ENCODE peak calls at places on chromosomes 11 and 22, in seven cellular contexts. G, V, R, Z, M, W and I are unnamed samples.

GRCh38 chr11:41256060-41256459 is 203.4 kb downstream of the LRRC4C start:
- DNase-seq in M (no peak), Z (no peak), V (no peak), R (no peak), W (no peak), G (no peak), I (no peak)

GRCh38 chr11:19879309-19880087 is 166.9 kb downstream of the NAV2 start:
- DNase-seq in V (no peak), W (no peak), M (no peak), Z (no peak), R (no peak), G (no peak), I (no peak)

GRCh38 chr11:76772100-76772782 is 10.9 kb upstream of the TSKU start:
- DNase-seq in Z (peak; percentile 64), V (no peak), R (no peak), G (no peak), M (no peak), W (no peak), I (no peak)

GRCh38 chr22:49193348-49193747 is 634.3 kb downstream of the BRD1 start:
- DNase-seq in G (peak; percentile 56), V (no peak), W (no peak), R (no peak), M (no peak), Z (no peak), I (no peak)

GRCh38 chr11:67347964-67348749 is 5.2 kb downstream of the POLD4 start:
- DNase-seq in W (no peak), Z (peak; percentile 76), M (no peak), V (peak; percentile 52), G (no peak), R (no peak), I (no peak)

GRCh38 chr11:67006029-67006884 is 16.7 kb upstream of the SYT12 start:
- DNase-seq in V (no peak), Z (peak; percentile 46), G (no peak), M (no peak), R (no peak), W (peak; percentile 37), I (peak; percentile 89)

GRCh38 chr11:61345954-61346814 is 13.2 kb downstream of the TKFC start:
- DNase-seq in R (no peak), Z (no peak), M (no peak), W (no peak), V (no peak), G (no peak), I (no peak)

GRCh38 chr11:100562102-100562501 is 125.0 kb upstream of the ARHGAP42 start:
- DNase-seq in Z (peak; percentile 92), V (peak; percentile 86), R (peak; percentile 66), W (peak; percentile 53), G (no peak), M (no peak), I (no peak)

GRCh38 chr11:85974126-85974525 is 94.8 kb downstream of the PICALM start:
- DNase-seq in R (no peak), G (no peak), V (no peak), W (no peak), Z (peak; percentile 80), M (no peak), I (no peak)

GRCh38 chr11:130094614-130095013 is 24.9 kb downstream of the APLP2 start:
- DNase-seq in R (no peak), M (no peak), G (no peak), Z (no peak), V (no peak), W (no peak), I (no peak)

GRCh38 chr22:17232406-17232805 is 13.2 kb upstream of the ADA2 start:
- DNase-seq in M (no peak), V (no peak), Z (no peak), R (no peak), W (no peak), G (no peak), I (no peak)

GRCh38 chr22:38479096-38479840 is 11.4 kb downstream of the KDELR3 start:
- DNase-seq in W (no peak), R (no peak), G (no peak), M (no peak), Z (no peak), V (no peak), I (no peak)

GRCh38 chr22:23180893-23181762 is 819 bp downstream of the BCR start:
- DNase-seq in W (no peak), V (no peak), G (peak; percentile 38), Z (no peak), R (no peak), M (no peak), I (peak; percentile 78)

GRCh38 chr11:30107899-30108298 is 91.1 kb upstream of the KCNA4 start:
- DNase-seq in W (no peak), G (no peak), R (no peak), Z (peak; percentile 70), V (peak; percentile 40), M (no peak), I (no peak)

DNA sequence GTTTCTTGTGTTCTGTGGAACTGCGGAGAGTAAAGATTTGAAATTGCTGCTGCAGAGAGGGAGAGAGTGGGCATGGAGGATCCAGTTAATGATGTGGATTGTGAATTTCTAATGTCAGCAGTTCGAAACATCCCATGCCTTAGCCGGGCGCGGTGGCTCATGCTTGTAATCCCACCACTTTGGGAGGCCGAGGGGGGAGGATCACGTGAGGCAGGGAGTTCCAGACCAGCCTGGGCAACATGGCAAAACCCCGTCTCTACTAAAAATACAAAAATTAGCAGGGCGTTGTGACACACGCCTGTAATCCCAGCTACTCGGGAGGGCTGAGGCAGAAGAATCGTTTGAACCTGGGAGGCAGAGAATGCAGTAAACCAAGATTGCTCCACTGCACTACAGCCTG is 1.1 kb upstream of the CAVIN3 start:
- DNase-seq in W (no peak), M (no peak), Z (no peak), G (no peak), V (no peak), R (no peak), I (no peak)
- H3K4me3 ChIP-seq in W (no peak overlapping the region), M (peak overlapping the region; percentile 79), Z (no peak overlapping the region), G (no peak overlapping the region), V (peak overlapping the region; percentile 88), R (peak overlapping the region; percentile 78), I (peak overlapping the region; percentile 86)

DNA sequence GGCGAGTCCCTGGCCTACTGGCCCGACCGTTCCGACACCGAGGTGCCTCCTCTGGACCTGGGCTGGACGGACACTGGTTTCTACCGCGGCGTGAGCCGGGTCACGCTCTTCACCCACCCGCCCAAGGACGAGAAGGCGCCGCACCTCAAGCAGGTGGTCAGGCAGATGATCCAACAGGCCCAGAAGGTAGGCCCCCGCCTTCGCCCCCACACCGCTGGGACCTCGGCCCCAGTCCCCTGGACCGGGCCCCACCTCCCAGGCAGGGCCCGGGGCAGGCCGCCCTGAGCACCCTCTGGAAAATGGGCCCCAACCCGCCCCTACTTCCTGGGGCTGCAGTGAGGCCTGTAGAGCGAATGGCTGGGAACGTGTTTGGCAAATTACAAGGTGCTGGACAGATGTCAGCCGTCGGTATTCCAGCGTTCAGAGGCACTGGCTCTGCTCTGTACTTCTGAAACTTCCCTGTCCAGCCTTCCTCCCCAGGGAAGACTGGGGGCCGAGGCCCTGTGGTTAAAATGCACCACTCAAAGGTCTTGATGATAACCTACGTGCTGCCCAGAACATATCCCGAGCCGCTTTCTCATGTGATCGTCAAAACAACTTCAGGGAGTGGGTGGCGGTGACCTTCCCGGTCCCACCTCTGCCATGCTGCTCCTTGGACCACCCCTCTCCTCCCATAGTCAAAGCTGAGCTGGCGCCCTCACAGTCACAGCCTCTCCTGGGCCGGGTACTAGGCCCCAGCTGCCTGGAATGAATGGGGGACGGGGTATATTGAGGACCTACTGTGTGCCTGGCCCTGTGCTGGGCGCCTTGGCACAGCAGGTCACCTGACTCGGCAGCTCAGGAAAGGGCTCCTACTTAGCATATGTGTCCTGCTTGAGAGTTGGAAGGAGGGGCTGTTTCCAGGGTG is 845 bp downstream of the FAM83F start:
- DNase-seq in W (no peak), R (no peak), M (no peak), V (no peak), G (no peak), Z (no peak), I (peak; percentile 68)
- H3K4me3 ChIP-seq in W (peak overlapping the region; percentile 61), R (no peak overlapping the region), M (peak overlapping the region; percentile 40), V (no peak overlapping the region), G (peak overlapping the region; percentile 34), Z (no peak overlapping the region), I (peak overlapping the region; percentile 75)

DNA sequence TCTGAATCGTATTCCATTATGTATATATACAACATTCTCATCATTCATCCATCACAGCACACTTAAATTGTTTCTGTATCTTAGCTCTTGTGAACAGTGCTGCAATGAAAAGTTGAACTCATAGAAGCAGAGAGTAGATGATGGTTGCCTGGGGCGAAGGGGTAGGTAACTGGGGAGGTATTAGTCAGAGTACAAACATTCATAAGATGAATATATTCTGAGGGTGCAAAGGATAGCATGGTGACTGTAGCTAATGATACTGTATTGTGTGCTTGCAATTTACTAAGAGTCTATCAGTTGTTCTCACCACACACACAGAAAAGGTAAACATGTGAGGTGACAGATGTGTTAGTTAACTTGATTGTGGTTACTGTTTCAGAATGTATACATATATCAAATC is 12.6 kb upstream of the RFPL2 start:
- DNase-seq in G (no peak), V (no peak), Z (no peak), M (no peak), R (no peak), W (no peak), I (no peak)
- H3K4me3 ChIP-seq in G (no peak overlapping the region), V (no peak overlapping the region), Z (no peak overlapping the region), M (no peak overlapping the region), R (no peak overlapping the region), W (no peak overlapping the region), I (no peak overlapping the region)

GRCh38 chr11:27352781-27353180 is 10.2 kb downstream of the CCDC34 start:
- DNase-seq in M (no peak), R (no peak), Z (no peak), V (no peak), W (no peak), G (no peak), I (peak; percentile 43)

GRCh38 chr11:27347949-27348879 is 14.8 kb downstream of the CCDC34 start:
- DNase-seq in M (no peak), R (no peak), G (no peak), W (no peak), V (no peak), Z (no peak), I (peak; percentile 35)

GRCh38 chr11:27350503-27350902 is 12.5 kb downstream of the CCDC34 start:
- DNase-seq in G (no peak), Z (no peak), R (no peak), W (no peak), V (peak; percentile 79), M (no peak), I (no peak)

GRCh38 chr11:27349919-27350318 is 13.1 kb downstream of the CCDC34 start:
- DNase-seq in G (no peak), W (no peak), V (no peak), R (no peak), M (no peak), Z (no peak), I (no peak)

GRCh38 chr11:27347361-27347760 is 15.7 kb downstream of the CCDC34 start:
- DNase-seq in M (no peak), Z (no peak), R (no peak), G (no peak), W (no peak), V (no peak), I (no peak)
- H3K4me3 ChIP-seq in M (no peak overlapping the region), Z (no peak overlapping the region), R (no peak overlapping the region), G (no peak overlapping the region), W (no peak overlapping the region), V (no peak overlapping the region), I (no peak overlapping the region)

GRCh38 chr11:23509821-23510220 is 649.5 kb upstream of the CCDC179 start:
- DNase-seq in V (no peak), G (no peak), W (no peak), R (no peak), Z (no peak), M (no peak), I (no peak)
- H3K4me3 ChIP-seq in V (no peak overlapping the region), G (no peak overlapping the region), W (no peak overlapping the region), R (no peak overlapping the region), Z (no peak overlapping the region), M (no peak overlapping the region), I (no peak overlapping the region)

GRCh38 chr22:36377022-36377631 is 10.6 kb downstream of the MYH9 start:
- DNase-seq in V (no peak), R (no peak), M (no peak), Z (no peak), W (no peak), G (no peak), I (no peak)
- H3K4me3 ChIP-seq in V (no peak overlapping the region), R (no peak overlapping the region), M (peak overlapping the region; percentile 92), Z (no peak overlapping the region), W (no peak overlapping the region), G (no peak overlapping the region), I (no peak overlapping the region)